ENCODE peak calls at places on chromosomes 7 and 10, in five cellular contexts. A, M, V, T and K are unnamed samples.

GRCh38 chr7:100065452-100066186 is 15.9 kb downstream of the ZNF3 start:
- DNase-seq in A (no peak), M (no peak), V (peak; percentile 64), T (no peak), K (no peak)

GRCh38 chr10:78543749-78544446 is 510.2 kb downstream of the RPS24 start:
- DNase-seq in A (no peak), M (no peak), V (no peak), T (no peak), K (peak; percentile 62)

GRCh38 chr7:113083132-113083833 is 3.3 kb downstream of the GPR85 start:
- DNase-seq in A (no peak), M (no peak), V (no peak), T (no peak), K (no peak)

GRCh38 chr7:46939558-46939957 is 642.4 kb downstream of the TNS3 start:
- DNase-seq in A (no peak), M (no peak), V (no peak), T (no peak), K (no peak)

GRCh38 chr10:96830511-96831199 is 1.4 kb upstream of the LCOR start:
- DNase-seq in A (peak; percentile 83), M (peak; percentile 67), V (no peak), T (peak; percentile 86), K (peak; percentile 66)

GRCh38 chr7:157807510-157807909 is 470.7 kb downstream of the DNAJB6 start:
- DNase-seq in A (peak; percentile 32), M (no peak), V (no peak), T (no peak), K (no peak)

GRCh38 chr10:83516788-83517187 is 622.5 kb upstream of the GHITM start:
- DNase-seq in A (no peak), M (no peak), V (no peak), T (no peak), K (no peak)

GRCh38 chr7:106329971-106330733 is 45.4 kb upstream of the NAMPT start:
- DNase-seq in A (no peak), M (no peak), V (no peak), T (no peak), K (no peak)

GRCh38 chr10:92990615-92991014 is 70.0 kb upstream of the CYP26C1 start:
- DNase-seq in A (no peak), M (no peak), V (peak; percentile 12), T (no peak), K (no peak)

GRCh38 chr7:51127618-51127904 is 189.0 kb downstream of the COBL start:
- DNase-seq in A (no peak), M (no peak), V (no peak), T (peak; percentile 14), K (no peak)

GRCh38 chr7:120274899-120275298 is 1.9 kb downstream of the KCND2 start:
- DNase-seq in A (no peak), M (no peak), V (no peak), T (no peak), K (no peak)

GRCh38 chr10:125208854-125209545 is 48.6 kb upstream of the CTBP2 start:
- DNase-seq in A (no peak), M (no peak), V (no peak), T (no peak), K (no peak)

GRCh38 chr7:47763063-47763974 is 181.4 kb upstream of the TNS3 start:
- DNase-seq in A (peak; percentile 99), M (no peak), V (no peak), T (no peak), K (peak; percentile 100)

GRCh38 chr7:131076711-131077170 is 250.9 kb upstream of the MKLN1 start:
- DNase-seq in A (no peak), M (no peak), V (no peak), T (no peak), K (peak; percentile 95)

GRCh38 chr10:3082290-3082689 is 14.9 kb downstream of the PFKP start:
- DNase-seq in A (no peak), M (no peak), V (no peak), T (no peak), K (no peak)

GRCh38 chr7:33841658-33842057 is 63.7 kb upstream of the BMPER start:
- DNase-seq in A (peak; percentile 28), M (no peak), V (no peak), T (no peak), K (no peak)

GRCh38 chr7:146090023-146090645 is 26.5 kb upstream of the CNTNAP2 start:
- DNase-seq in A (peak; percentile 48), M (no peak), V (peak; percentile 61), T (no peak), K (peak; percentile 8)

GRCh38 chr10:98391578-98391991 is 23.4 kb downstream of the PYROXD2 start:
- DNase-seq in A (no peak), M (no peak), V (no peak), T (no peak), K (no peak)

GRCh38 chr7:18974803-18975202 is 142.6 kb downstream of the TWIST1 start:
- DNase-seq in A (peak; percentile 48), M (no peak), V (no peak), T (no peak), K (no peak)

GRCh38 chr7:24905996-24906770 is 73.8 kb downstream of the OSBPL3 start:
- DNase-seq in A (no peak), M (no peak), V (no peak), T (no peak), K (no peak)

GRCh38 chr10:52146766-52147165 is 167.3 kb upstream of the DKK1 start:
- DNase-seq in A (peak; percentile 4), M (no peak), V (no peak), T (no peak), K (no peak)

GRCh38 chr7:96563409-96563808 is 146.2 kb downstream of the SEM1 start:
- DNase-seq in A (no peak), M (no peak), V (no peak), T (no peak), K (no peak)

GRCh38 chr10:132647424-132647823 is 109.8 kb downstream of the INPP5A start:
- DNase-seq in A (no peak), M (no peak), V (no peak), T (no peak), K (no peak)

GRCh38 chr10:71635251-71635866 is 84.2 kb downstream of the C10orf105 start:
- DNase-seq in A (no peak), M (no peak), V (peak; percentile 89), T (no peak), K (no peak)

GRCh38 chr7:135195968-135196629 is 15.2 kb downstream of the WDR91 start:
- DNase-seq in A (no peak), M (no peak), V (no peak), T (no peak), K (no peak)

GRCh38 chr7:8056431-8056830 is 87.8 kb downstream of the GLCCI1 start:
- DNase-seq in A (no peak), M (no peak), V (no peak), T (no peak), K (no peak)

GRCh38 chr7:87507446-87507845 is 32.0 kb upstream of the ABCB4 start:
- DNase-seq in A (peak; percentile 7), M (no peak), V (no peak), T (no peak), K (peak; percentile 16)

DNA sequence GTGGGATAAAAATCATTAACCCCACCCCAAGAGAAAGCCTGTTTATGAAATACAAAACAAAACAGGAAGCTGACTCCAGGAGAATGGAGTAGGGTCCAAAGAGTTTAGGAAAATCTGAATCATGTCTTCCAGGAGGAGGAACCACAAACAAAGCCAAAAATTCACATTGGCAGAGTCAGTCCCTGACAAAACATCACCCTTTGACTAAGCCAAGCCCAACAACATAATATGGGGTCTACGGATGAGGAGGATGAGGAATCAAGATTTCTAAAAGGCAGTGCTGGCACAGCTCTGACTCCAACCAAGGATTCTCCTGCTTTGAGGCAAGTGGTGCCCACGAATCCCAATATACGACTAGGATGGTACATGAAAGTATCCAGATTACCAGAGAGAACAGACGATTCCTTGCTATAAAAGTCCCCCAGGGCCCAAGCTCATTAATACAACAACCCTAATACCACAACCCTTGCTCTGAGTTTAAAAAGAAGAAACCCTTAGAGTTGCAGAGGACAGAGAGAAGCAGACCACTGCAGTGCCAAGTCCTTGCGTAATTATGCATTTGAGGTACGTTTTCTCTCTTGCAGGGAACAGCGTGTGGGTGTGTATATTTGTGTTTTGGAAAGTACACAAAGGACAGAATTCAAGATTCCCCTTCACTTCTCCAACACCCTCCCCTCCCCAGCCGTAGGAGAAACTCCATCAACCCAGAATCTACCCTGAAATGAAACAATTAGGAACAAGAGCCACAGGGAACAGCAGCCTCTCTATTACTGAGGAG is 23.5 kb downstream of the XPNPEP1 start:
- DNase-seq in A (no peak), M (no peak), V (no peak), T (no peak), K (no peak)
- TF ChIP-seq KDM1A in A (no peak), M (no peak), V (no peak), T (no peak), K (no peak)

GRCh38 chr7:11716185-11716584 is 115.8 kb downstream of the THSD7A start:
- DNase-seq in A (peak; percentile 63), M (no peak), V (no peak), T (no peak), K (no peak)
- TF ChIP-seq KDM1A in A (no peak), M (no peak), V (no peak), T (no peak), K (no peak)

GRCh38 chr7:10237306-10237705 is 736.4 kb upstream of the PHF14 start:
- DNase-seq in A (peak; percentile 2), M (no peak), V (no peak), T (no peak), K (peak; percentile 45)

GRCh38 chr7:10239643-10240345 is 733.9 kb upstream of the PHF14 start:
- DNase-seq in A (no peak), M (no peak), V (no peak), T (no peak), K (no peak)
- TF ChIP-seq KDM1A in A (no peak), M (no peak), V (no peak), T (no peak), K (no peak)

GRCh38 chr10:16717617-16718395 is 99.4 kb downstream of the RSU1 start:
- DNase-seq in A (no peak), M (no peak), V (no peak), T (no peak), K (no peak)
- TF ChIP-seq KDM1A in A (no peak), M (no peak), V (no peak), T (no peak), K (no peak)

GRCh38 chr10:25725917-25726716 is 207.9 kb upstream of the MYO3A start:
- DNase-seq in A (peak; percentile 66), M (no peak), V (peak; percentile 48), T (no peak), K (peak; percentile 47)
- TF ChIP-seq KDM1A in A (no peak), M (no peak), V (no peak), T (no peak), K (no peak)

DNA sequence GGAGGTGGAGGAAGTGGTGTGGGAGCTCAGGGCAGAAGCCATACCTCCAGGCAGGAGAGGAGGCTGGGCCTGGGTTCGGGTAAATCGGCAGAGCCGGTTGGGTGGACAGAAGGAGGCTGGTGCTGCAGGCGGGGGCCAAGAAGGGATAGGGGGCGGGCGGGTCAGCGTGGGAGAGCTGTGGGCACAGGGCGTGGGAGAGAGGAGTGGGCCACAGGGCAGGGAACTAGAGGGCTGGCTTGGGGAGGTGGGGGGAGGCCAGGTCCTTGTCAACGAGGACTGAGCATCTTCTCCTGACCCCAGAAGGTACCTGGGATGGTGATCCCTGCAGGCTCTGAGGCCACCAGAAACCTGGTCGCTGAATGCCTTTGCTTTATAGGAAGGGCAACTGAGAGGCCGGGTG is 11.9 kb downstream of the LAT2 start:
- DNase-seq in A (no peak), M (no peak), V (no peak), T (no peak), K (no peak)
- TF ChIP-seq KDM1A in A (no peak), M (no peak), V (no peak), T (no peak), K (no peak)

GRCh38 chr10:89207801-89208551 is 859 bp upstream of the CH25H start:
- DNase-seq in A (no peak), M (no peak), V (no peak), T (peak; percentile 74), K (no peak)
- TF ChIP-seq KDM1A in A (no peak), M (no peak), V (no peak), T (peak; percentile 54), K (no peak)